ENCODE peak calls at places on chromosomes 13 and 19, in eight cellular contexts. F, G, S, I, B, J, Z and K are unnamed samples.

GRCh38 chr13:111460548-111461444 is 140.4 kb downstream of the TEX29 start:
- DNase-seq in F (peak; percentile 47), G (peak; percentile 26), S (no peak), I (no peak), B (peak; percentile 35), J (no peak), Z (no peak), K (no peak)

GRCh38 chr19:18001837-18002345 is 6.1 kb upstream of the ARRDC2 start:
- DNase-seq in F (no peak), G (no peak), S (no peak), I (no peak), B (no peak), J (no peak), Z (peak; percentile 46), K (no peak)

GRCh38 chr13:41019027-41019487 is at the start of gene ELF1:
- DNase-seq in F (peak; percentile 52), G (no peak), S (peak; percentile 25), I (no peak), B (no peak), J (peak; percentile 57), Z (peak; percentile 67), K (no peak)

GRCh38 chr13:67036694-67037093 is 193.4 kb downstream of the PCDH9 start:
- DNase-seq in F (no peak), G (no peak), S (no peak), I (no peak), B (no peak), J (no peak), Z (no peak), K (no peak)

GRCh38 chr19:1945899-1946298 is 4.9 kb downstream of the CSNK1G2 start:
- DNase-seq in F (no peak), G (peak; percentile 49), S (peak; percentile 62), I (no peak), B (peak; percentile 75), J (no peak), Z (no peak), K (peak; percentile 32)

GRCh38 chr19:7978196-7978825 is 27.1 kb downstream of the ELAVL1 start:
- DNase-seq in F (peak; percentile 7), G (no peak), S (no peak), I (no peak), B (no peak), J (no peak), Z (no peak), K (no peak)

GRCh38 chr13:112714772-112715569 is 25.1 kb downstream of the ATP11A start:
- DNase-seq in F (no peak), G (no peak), S (no peak), I (no peak), B (no peak), J (no peak), Z (no peak), K (no peak)

GRCh38 chr13:52371736-52372247 is 34.2 kb downstream of the THSD1 start:
- DNase-seq in F (peak; percentile 63), G (no peak), S (no peak), I (no peak), B (no peak), J (no peak), Z (no peak), K (no peak)

GRCh38 chr19:45123440-45123850 is 30.5 kb downstream of the PPP1R37 start:
- DNase-seq in F (no peak), G (no peak), S (no peak), I (no peak), B (no peak), J (no peak), Z (no peak), K (no peak)

GRCh38 chr19:40519352-40520322 is 52.8 kb downstream of the SPTBN4 start:
- DNase-seq in F (peak; percentile 40), G (no peak), S (no peak), I (no peak), B (no peak), J (no peak), Z (no peak), K (peak; percentile 33)

GRCh38 chr19:32403291-32403995 is 2.1 kb upstream of the DPY19L3 start:
- DNase-seq in F (no peak), G (no peak), S (no peak), I (no peak), B (no peak), J (no peak), Z (no peak), K (no peak)

GRCh38 chr13:48626077-48626449 is 27.7 kb upstream of the CYSLTR2 start:
- DNase-seq in F (peak; percentile 53), G (no peak), S (peak; percentile 69), I (no peak), B (no peak), J (no peak), Z (no peak), K (no peak)

GRCh38 chr19:43684326-43684725 is 14.4 kb upstream of the PLAUR start:
- DNase-seq in F (no peak), G (no peak), S (no peak), I (no peak), B (no peak), J (no peak), Z (no peak), K (no peak)

GRCh38 chr19:16659832-16660708 is at the start of gene SMIM7:
- DNase-seq in F (peak; percentile 98), G (peak; percentile 99), S (peak; percentile 99), I (peak; percentile 90), B (peak; percentile 96), J (peak; percentile 98), Z (peak; percentile 99), K (peak; percentile 99)

GRCh38 chr19:3106509-3107141 is 12.5 kb downstream of the GNA11 start:
- DNase-seq in F (no peak), G (no peak), S (no peak), I (no peak), B (no peak), J (no peak), Z (no peak), K (no peak)

GRCh38 chr13:45575146-45575829 is 40.3 kb downstream of the ERICH6B start:
- DNase-seq in F (no peak), G (no peak), S (no peak), I (no peak), B (no peak), J (no peak), Z (no peak), K (no peak)

GRCh38 chr19:1402411-1403070 is 1.2 kb upstream of the GAMT start:
- DNase-seq in F (no peak), G (no peak), S (no peak), I (no peak), B (no peak), J (no peak), Z (no peak), K (no peak)

GRCh38 chr13:112226320-112227002 is 149.7 kb upstream of the SPACA7 start:
- DNase-seq in F (no peak), G (no peak), S (no peak), I (no peak), B (no peak), J (no peak), Z (no peak), K (no peak)

GRCh38 chr13:112072531-112073244 is 5.7 kb downstream of the SOX1 start:
- DNase-seq in F (no peak), G (no peak), S (no peak), I (no peak), B (no peak), J (no peak), Z (no peak), K (peak; percentile 17)

GRCh38 chr19:325937-326565 is 18.5 kb downstream of the MIER2 start:
- DNase-seq in F (no peak), G (no peak), S (no peak), I (no peak), B (no peak), J (no peak), Z (no peak), K (no peak)

GRCh38 chr19:12202250-12202649 is 39.4 kb downstream of the ZNF136 start:
- DNase-seq in F (no peak), G (no peak), S (no peak), I (no peak), B (no peak), J (peak; percentile 17), Z (no peak), K (peak; percentile 29)

GRCh38 chr19:289651-290538 is 1.3 kb downstream of the PLPP2 start:
- DNase-seq in F (peak; percentile 25), G (no peak), S (peak; percentile 59), I (no peak), B (no peak), J (no peak), Z (no peak), K (no peak)

GRCh38 chr13:95573226-95573625 is 20.7 kb downstream of the CLDN10 start:
- DNase-seq in F (peak; percentile 11), G (no peak), S (peak; percentile 44), I (no peak), B (no peak), J (no peak), Z (no peak), K (no peak)

GRCh38 chr13:39688699-39689405 is 33.4 kb downstream of the COG6 start:
- DNase-seq in F (peak; percentile 54), G (no peak), S (no peak), I (no peak), B (no peak), J (no peak), Z (no peak), K (no peak)

GRCh38 chr13:99967884-99968520 is 3.6 kb downstream of the ZIC5 start:
- DNase-seq in F (no peak), G (no peak), S (no peak), I (no peak), B (no peak), J (no peak), Z (no peak), K (no peak)
- H3K4me3 ChIP-seq in F (no peak overlapping the region), G (peak overlapping the region; percentile 53), S (no peak overlapping the region), I (peak overlapping the region; percentile 61), B (peak overlapping the region; percentile 92), J (no peak overlapping the region), Z (no peak overlapping the region), K (peak overlapping the region; percentile 14)

GRCh38 chr19:57620673-57621348 is 6.8 kb downstream of the ZNF134 start:
- DNase-seq in F (peak; percentile 15), G (no peak), S (no peak), I (no peak), B (no peak), J (no peak), Z (no peak), K (no peak)

GRCh38 chr19:57613941-57614743 is at the start of gene ZNF134:
- DNase-seq in F (peak; percentile 87), G (peak; percentile 92), S (peak; percentile 93), I (peak; percentile 49), B (peak; percentile 89), J (peak; percentile 79), Z (peak; percentile 95), K (peak; percentile 93)

GRCh38 chr19:57611113-57611512 is 2.9 kb upstream of the ZNF134 start:
- DNase-seq in F (no peak), G (no peak), S (no peak), I (no peak), B (no peak), J (no peak), Z (no peak), K (no peak)

GRCh38 chr19:57615346-57615745 is 1.3 kb downstream of the ZNF134 start:
- DNase-seq in F (no peak), G (no peak), S (no peak), I (no peak), B (no peak), J (no peak), Z (no peak), K (no peak)
- H3K9me3 ChIP-seq in F (peaks cover 54% of the 10 kb centered on the region), G (peaks cover 67% of the 10 kb centered on the region), S (peaks cover 53% of the 10 kb centered on the region), I (peaks cover 55% of the 10 kb centered on the region), B (peaks cover 21% of the 10 kb centered on the region), J (peaks cover 64% of the 10 kb centered on the region), Z (peaks cover 45% of the 10 kb centered on the region), K (peaks cover 72% of the 10 kb centered on the region)

GRCh38 chr19:54129617-54129996 is 8.0 kb upstream of the CNOT3 start:
- DNase-seq in F (no peak), G (no peak), S (no peak), I (no peak), B (no peak), J (no peak), Z (no peak), K (no peak)
- H3K27ac ChIP-seq in F (no peak overlapping the region), G (no peak overlapping the region), S (no peak overlapping the region), I (no peak overlapping the region), B (no peak overlapping the region), J (no peak overlapping the region), Z (no peak overlapping the region), K (no peak overlapping the region)

GRCh38 chr13:42575938-42576337 is 2.0 kb downstream of the TNFSF11 start:
- DNase-seq in F (no peak), G (no peak), S (no peak), I (no peak), B (no peak), J (no peak), Z (no peak), K (no peak)
- H3K4me3 ChIP-seq in F (no peak overlapping the region), G (no peak overlapping the region), S (no peak overlapping the region), I (no peak overlapping the region), B (no peak overlapping the region), J (peak overlapping the region; percentile 79), Z (no peak overlapping the region), K (no peak overlapping the region)